ENCODE peak calls at places on chromosomes 6 and 20, in six cellular contexts. One of them, this sample, is unnamed.

GRCh38 chr6:1388081-1388926 is 1.1 kb upstream of the FOXF2 start:
- DNase-seq in AG09319: no peak
- DNase-seq in H1: peak
- DNase-seq in bronchial epithelial cell: no peak
- DNase-seq in MM.1S: no peak
- DNase-seq in right cardiac atrium: no peak
- DNase-seq in this sample: no peak

GRCh38 chr6:33392979-33393378 is 1.4 kb downstream of the KIFC1 start:
- DNase-seq in AG09319: no peak
- DNase-seq in H1: no peak
- DNase-seq in bronchial epithelial cell: no peak
- DNase-seq in MM.1S: no peak
- DNase-seq in right cardiac atrium: no peak
- DNase-seq in this sample: no peak

GRCh38 chr6:36838896-36839818 is at the start of gene CPNE5:
- DNase-seq in AG09319: no peak
- DNase-seq in H1: peak
- DNase-seq in bronchial epithelial cell: no peak
- DNase-seq in MM.1S: no peak
- DNase-seq in right cardiac atrium: peak
- DNase-seq in this sample: no peak

GRCh38 chr6:37048851-37049734 is 43.6 kb downstream of the FGD2 start:
- DNase-seq in AG09319: no peak
- DNase-seq in H1: no peak
- DNase-seq in bronchial epithelial cell: peak
- DNase-seq in MM.1S: peak
- DNase-seq in right cardiac atrium: peak
- DNase-seq in this sample: no peak

GRCh38 chr6:39834866-39835265 is 42.7 kb downstream of the DAAM2 start:
- DNase-seq in AG09319: no peak
- DNase-seq in H1: no peak
- DNase-seq in bronchial epithelial cell: no peak
- DNase-seq in MM.1S: no peak
- DNase-seq in right cardiac atrium: no peak
- DNase-seq in this sample: no peak

GRCh38 chr6:159953091-159953581 is 15.7 kb upstream of the IGF2R start:
- DNase-seq in AG09319: no peak
- DNase-seq in H1: no peak
- DNase-seq in bronchial epithelial cell: peak
- DNase-seq in MM.1S: no peak
- DNase-seq in right cardiac atrium: peak
- DNase-seq in this sample: no peak

GRCh38 chr20:40562031-40562430 is 127.0 kb downstream of the MAFB start:
- DNase-seq in AG09319: no peak
- DNase-seq in H1: no peak
- DNase-seq in bronchial epithelial cell: peak
- DNase-seq in MM.1S: no peak
- DNase-seq in right cardiac atrium: no peak
- DNase-seq in this sample: no peak

GRCh38 chr20:347640-348484 is 951 bp downstream of the NRSN2 start:
- DNase-seq in AG09319: peak
- DNase-seq in H1: peak
- DNase-seq in bronchial epithelial cell: peak
- DNase-seq in MM.1S: peak
- DNase-seq in right cardiac atrium: peak
- DNase-seq in this sample: peak

GRCh38 chr6:17473554-17473953 is 80.2 kb downstream of the CAP2 start:
- DNase-seq in AG09319: no peak
- DNase-seq in H1: no peak
- DNase-seq in bronchial epithelial cell: no peak
- DNase-seq in MM.1S: no peak
- DNase-seq in right cardiac atrium: no peak
- DNase-seq in this sample: peak

GRCh38 chr20:56554869-56555268 is 21.8 kb downstream of the FAM209B start:
- DNase-seq in AG09319: peak
- DNase-seq in H1: no peak
- DNase-seq in bronchial epithelial cell: peak
- DNase-seq in MM.1S: peak
- DNase-seq in right cardiac atrium: no peak
- DNase-seq in this sample: peak

GRCh38 chr6:1286972-1287600 is 24.8 kb upstream of the FOXQ1 start:
- DNase-seq in AG09319: peak
- DNase-seq in H1: no peak
- DNase-seq in bronchial epithelial cell: peak
- DNase-seq in MM.1S: no peak
- DNase-seq in right cardiac atrium: peak
- DNase-seq in this sample: no peak

GRCh38 chr6:74807701-74808100 is 398.2 kb downstream of the COL12A1 start:
- DNase-seq in AG09319: no peak
- DNase-seq in H1: no peak
- DNase-seq in bronchial epithelial cell: no peak
- DNase-seq in MM.1S: no peak
- DNase-seq in right cardiac atrium: no peak
- DNase-seq in this sample: no peak

GRCh38 chr6:146423450-146423849 is 120.2 kb upstream of the RAB32 start:
- DNase-seq in AG09319: no peak
- DNase-seq in H1: no peak
- DNase-seq in bronchial epithelial cell: no peak
- DNase-seq in MM.1S: no peak
- DNase-seq in right cardiac atrium: no peak
- DNase-seq in this sample: no peak

GRCh38 chr6:115901896-115902295 is 158.8 kb downstream of the FRK start:
- DNase-seq in AG09319: no peak
- DNase-seq in H1: no peak
- DNase-seq in bronchial epithelial cell: no peak
- DNase-seq in MM.1S: no peak
- DNase-seq in right cardiac atrium: no peak
- DNase-seq in this sample: no peak

GRCh38 chr6:11205721-11206120 is 26.7 kb downstream of the NEDD9 start:
- DNase-seq in AG09319: no peak
- DNase-seq in H1: peak
- DNase-seq in bronchial epithelial cell: no peak
- DNase-seq in MM.1S: no peak
- DNase-seq in right cardiac atrium: no peak
- DNase-seq in this sample: no peak

GRCh38 chr6:98579089-98579488 is 255.3 kb upstream of the POU3F2 start:
- DNase-seq in AG09319: no peak
- DNase-seq in H1: no peak
- DNase-seq in bronchial epithelial cell: no peak
- DNase-seq in MM.1S: no peak
- DNase-seq in right cardiac atrium: no peak
- DNase-seq in this sample: no peak

GRCh38 chr20:50872562-50873288 is 58.5 kb downstream of the ADNP start:
- DNase-seq in AG09319: no peak
- DNase-seq in H1: no peak
- DNase-seq in bronchial epithelial cell: no peak
- DNase-seq in MM.1S: no peak
- DNase-seq in right cardiac atrium: no peak
- DNase-seq in this sample: no peak

GRCh38 chr6:107488875-107489635 is 862 bp upstream of the SOBP start:
- DNase-seq in AG09319: no peak
- DNase-seq in H1: peak
- DNase-seq in bronchial epithelial cell: no peak
- DNase-seq in MM.1S: no peak
- DNase-seq in right cardiac atrium: peak
- DNase-seq in this sample: no peak

GRCh38 chr6:6600865-6601264 is 12.3 kb downstream of the LY86 start:
- DNase-seq in AG09319: no peak
- DNase-seq in H1: no peak
- DNase-seq in bronchial epithelial cell: peak
- DNase-seq in MM.1S: no peak
- DNase-seq in right cardiac atrium: no peak
- DNase-seq in this sample: peak

GRCh38 chr20:47146703-47147102 is 209.8 kb downstream of the ZMYND8 start:
- DNase-seq in AG09319: peak
- DNase-seq in H1: no peak
- DNase-seq in bronchial epithelial cell: no peak
- DNase-seq in MM.1S: no peak
- DNase-seq in right cardiac atrium: no peak
- DNase-seq in this sample: no peak

GRCh38 chr6:11160199-11160598 is 48.7 kb upstream of the ERVFRD-1 start:
- DNase-seq in AG09319: no peak
- DNase-seq in H1: no peak
- DNase-seq in bronchial epithelial cell: peak
- DNase-seq in MM.1S: no peak
- DNase-seq in right cardiac atrium: no peak
- DNase-seq in this sample: no peak

GRCh38 chr6:94736231-94736630 is 841.1 kb upstream of the MANEA start:
- DNase-seq in AG09319: no peak
- DNase-seq in H1: no peak
- DNase-seq in bronchial epithelial cell: no peak
- DNase-seq in MM.1S: no peak
- DNase-seq in right cardiac atrium: no peak
- DNase-seq in this sample: peak

GRCh38 chr6:33490198-33490597 is 35.8 kb downstream of the ZBTB9 start:
- DNase-seq in AG09319: no peak
- DNase-seq in H1: no peak
- DNase-seq in bronchial epithelial cell: peak
- DNase-seq in MM.1S: no peak
- DNase-seq in right cardiac atrium: no peak
- DNase-seq in this sample: no peak